ENCODE peak calls at places on chromosomes 3 and 15, in four cellular contexts. One of them, this sample, is unnamed.

GRCh38 chr3:159077860-159078259 is 276.0 kb downstream of the MFSD1 start:
- DNase-seq in fibroblast of pulmonary artery: peak
- DNase-seq in cardiac muscle cell: peak
- DNase-seq in astrocyte of the spinal cord: peak
- DNase-seq in this sample: peak

GRCh38 chr3:141686477-141687280 is 51.4 kb upstream of the RNF7 start:
- DNase-seq in fibroblast of pulmonary artery: peak
- DNase-seq in cardiac muscle cell: peak
- DNase-seq in astrocyte of the spinal cord: peak
- DNase-seq in this sample: peak

GRCh38 chr3:120469440-120470415 is 18.9 kb upstream of the FSTL1 start:
- DNase-seq in fibroblast of pulmonary artery: peak
- DNase-seq in cardiac muscle cell: peak
- DNase-seq in astrocyte of the spinal cord: peak
- DNase-seq in this sample: peak

GRCh38 chr3:63631670-63632069 is 20.8 kb upstream of the SNTN start:
- DNase-seq in fibroblast of pulmonary artery: no peak
- DNase-seq in cardiac muscle cell: no peak
- DNase-seq in astrocyte of the spinal cord: no peak
- DNase-seq in this sample: no peak

GRCh38 chr15:74156678-74157411 is 16.7 kb upstream of the ISLR start:
- DNase-seq in fibroblast of pulmonary artery: peak
- DNase-seq in cardiac muscle cell: peak
- DNase-seq in astrocyte of the spinal cord: peak
- DNase-seq in this sample: no peak

GRCh38 chr15:101162701-101163483 is 89.0 kb downstream of the CHSY1 start:
- DNase-seq in fibroblast of pulmonary artery: peak
- DNase-seq in cardiac muscle cell: peak
- DNase-seq in astrocyte of the spinal cord: no peak
- DNase-seq in this sample: no peak

GRCh38 chr15:33735637-33736247 is 232.6 kb upstream of the CHRM5 start:
- DNase-seq in fibroblast of pulmonary artery: peak
- DNase-seq in cardiac muscle cell: peak
- DNase-seq in astrocyte of the spinal cord: peak
- DNase-seq in this sample: peak

GRCh38 chr3:174287601-174288180 is 571.4 kb upstream of the NAALADL2 start:
- DNase-seq in fibroblast of pulmonary artery: no peak
- DNase-seq in cardiac muscle cell: no peak
- DNase-seq in astrocyte of the spinal cord: no peak
- DNase-seq in this sample: no peak

GRCh38 chr3:47772788-47773187 is 8.9 kb downstream of the SMARCC1 start:
- DNase-seq in fibroblast of pulmonary artery: no peak
- DNase-seq in cardiac muscle cell: no peak
- DNase-seq in astrocyte of the spinal cord: no peak
- DNase-seq in this sample: no peak

GRCh38 chr3:120344349-120344748 is 4.8 kb downstream of the LRRC58 start:
- DNase-seq in fibroblast of pulmonary artery: peak
- DNase-seq in cardiac muscle cell: peak
- DNase-seq in astrocyte of the spinal cord: peak
- DNase-seq in this sample: no peak

GRCh38 chr3:193963808-193964516 is 172.0 kb upstream of the HES1 start:
- DNase-seq in fibroblast of pulmonary artery: no peak
- DNase-seq in cardiac muscle cell: no peak
- DNase-seq in astrocyte of the spinal cord: no peak
- DNase-seq in this sample: no peak

GRCh38 chr3:8629151-8630021 is 15.2 kb downstream of the SSUH2 start:
- DNase-seq in fibroblast of pulmonary artery: peak
- DNase-seq in cardiac muscle cell: peak
- DNase-seq in astrocyte of the spinal cord: peak
- DNase-seq in this sample: peak

GRCh38 chr15:41557673-41558399 is 1.2 kb upstream of the TYRO3 start:
- DNase-seq in fibroblast of pulmonary artery: peak
- DNase-seq in cardiac muscle cell: peak
- DNase-seq in astrocyte of the spinal cord: peak
- DNase-seq in this sample: peak

GRCh38 chr3:112358311-112358780 is 25.4 kb downstream of the CD200 start:
- DNase-seq in fibroblast of pulmonary artery: no peak
- DNase-seq in cardiac muscle cell: no peak
- DNase-seq in astrocyte of the spinal cord: no peak
- DNase-seq in this sample: no peak

GRCh38 chr3:49900491-49901153 is 3.1 kb downstream of the MST1R start:
- DNase-seq in fibroblast of pulmonary artery: peak
- DNase-seq in cardiac muscle cell: no peak
- DNase-seq in astrocyte of the spinal cord: peak
- DNase-seq in this sample: no peak

GRCh38 chr3:49899815-49900214 is 3.9 kb downstream of the MST1R start:
- DNase-seq in fibroblast of pulmonary artery: peak
- DNase-seq in cardiac muscle cell: peak
- DNase-seq in astrocyte of the spinal cord: no peak
- DNase-seq in this sample: peak

GRCh38 chr3:49901351-49902339 is 2.0 kb downstream of the MST1R start:
- DNase-seq in fibroblast of pulmonary artery: no peak
- DNase-seq in cardiac muscle cell: no peak
- DNase-seq in astrocyte of the spinal cord: no peak
- DNase-seq in this sample: no peak

GRCh38 chr3:49903451-49904424 is at the start of gene MST1R:
- DNase-seq in fibroblast of pulmonary artery: peak
- DNase-seq in cardiac muscle cell: peak
- DNase-seq in astrocyte of the spinal cord: no peak
- DNase-seq in this sample: no peak

DNA sequence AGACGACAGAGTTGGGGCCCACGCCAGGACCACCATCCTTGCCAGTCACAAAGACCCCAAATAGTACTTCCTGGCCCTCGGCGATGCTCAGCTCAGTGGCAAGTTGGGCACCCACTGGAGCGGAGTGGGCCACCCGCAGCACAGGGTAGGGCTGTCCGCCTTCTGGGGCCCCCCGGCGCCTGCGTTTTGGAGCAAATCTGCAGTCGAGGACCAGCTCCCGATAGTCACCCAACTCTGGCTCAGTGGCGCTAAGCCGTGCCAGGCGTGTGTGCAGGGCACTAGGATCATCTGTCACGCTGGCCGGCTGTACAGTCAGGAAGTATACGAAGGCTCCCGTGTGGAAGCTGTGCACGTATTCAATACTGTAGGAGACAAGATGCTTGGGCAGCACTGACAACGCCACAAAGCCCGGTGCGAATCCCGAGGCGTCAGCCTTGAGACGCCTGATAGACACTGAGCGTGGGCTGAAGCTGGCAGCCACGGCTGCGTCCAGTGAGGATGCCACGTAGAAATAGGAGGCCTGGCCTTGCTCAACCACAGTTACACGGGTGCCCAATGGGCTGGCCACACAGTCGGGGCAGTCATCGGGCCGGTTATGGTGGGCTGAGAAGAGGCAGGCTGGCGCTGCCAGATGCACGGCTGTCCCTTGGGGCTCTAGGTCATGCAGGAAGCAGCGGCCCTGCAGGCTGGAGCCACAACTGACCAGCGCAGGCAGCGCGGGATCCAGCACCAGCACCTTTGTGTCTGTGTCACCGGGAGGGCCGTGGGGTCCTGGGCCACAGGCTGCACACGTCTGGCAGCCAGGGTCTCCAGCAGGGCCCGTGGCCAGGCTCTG is 945 bp downstream of the MST1R start:
- DNase-seq in fibroblast of pulmonary artery: no peak
- DNase-seq in cardiac muscle cell: no peak
- DNase-seq in astrocyte of the spinal cord: no peak
- DNase-seq in this sample: no peak
- H3K4me3 ChIP-seq in fibroblast of pulmonary artery: no peak
- H3K4me3 ChIP-seq in cardiac muscle cell: no peak
- H3K4me3 ChIP-seq in astrocyte of the spinal cord: no peak
- H3K4me3 ChIP-seq in this sample: no peak

DNA sequence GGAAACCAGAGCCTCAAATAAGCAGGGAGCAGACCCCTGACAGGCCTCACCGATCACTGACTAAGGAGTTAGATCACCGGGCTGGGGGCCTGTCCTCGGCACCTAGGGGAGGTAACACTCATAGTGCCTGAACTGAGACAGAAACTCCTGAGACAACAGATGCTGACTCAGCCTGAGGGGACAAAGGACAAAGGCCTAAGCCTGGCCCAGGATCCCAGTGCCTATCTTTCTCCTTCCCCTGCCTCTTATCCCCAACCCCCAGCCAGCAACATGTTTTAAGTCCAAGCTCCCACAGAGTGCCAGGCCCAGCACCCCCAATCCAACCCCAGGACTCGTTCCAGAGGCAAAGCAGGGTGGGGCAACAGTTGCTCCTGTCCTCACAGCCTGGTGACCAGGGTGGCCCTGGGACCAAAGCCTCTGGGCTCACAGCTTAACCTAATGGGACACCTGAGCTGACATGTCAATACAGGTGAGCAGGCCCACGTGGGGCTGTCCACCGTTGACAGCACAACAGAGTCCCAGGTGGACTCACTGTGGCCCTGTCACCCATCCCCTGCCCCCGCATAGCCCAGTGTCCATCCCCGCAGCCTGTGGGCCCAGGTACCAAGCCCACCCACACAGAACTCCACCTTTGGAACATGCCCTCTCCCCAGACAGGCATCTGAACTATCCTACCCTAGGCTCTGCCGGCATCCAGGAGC is 37.4 kb downstream of the ADCY5 start:
- DNase-seq in fibroblast of pulmonary artery: no peak
- DNase-seq in cardiac muscle cell: no peak
- DNase-seq in astrocyte of the spinal cord: no peak
- DNase-seq in this sample: no peak
- H3K4me3 ChIP-seq in fibroblast of pulmonary artery: no peak
- H3K4me3 ChIP-seq in cardiac muscle cell: no peak
- H3K4me3 ChIP-seq in astrocyte of the spinal cord: no peak
- H3K4me3 ChIP-seq in this sample: no peak

DNA sequence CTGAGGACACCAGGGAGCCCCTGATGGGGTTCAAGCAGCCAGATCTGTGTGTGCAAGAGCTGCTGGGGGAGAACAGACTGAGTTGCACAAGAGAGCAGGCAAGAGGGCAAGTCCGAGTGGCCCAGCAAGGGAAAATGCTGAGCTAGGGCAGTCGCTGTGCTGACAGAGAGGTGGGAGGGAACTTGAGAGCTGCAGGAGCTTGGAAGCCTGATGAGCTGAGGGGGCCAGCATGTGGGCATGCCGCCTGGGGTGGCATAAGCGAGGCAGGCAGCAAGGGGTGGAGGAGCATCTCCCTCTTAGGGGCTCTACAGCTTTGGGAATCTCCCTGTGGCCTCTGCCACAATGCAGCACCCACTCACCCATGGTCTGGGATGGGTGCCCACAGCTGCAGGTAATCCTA is 4.7 kb upstream of the CORO2B start:
- DNase-seq in fibroblast of pulmonary artery: no peak
- DNase-seq in cardiac muscle cell: no peak
- DNase-seq in astrocyte of the spinal cord: no peak
- DNase-seq in this sample: no peak
- H3K4me3 ChIP-seq in fibroblast of pulmonary artery: no peak
- H3K4me3 ChIP-seq in cardiac muscle cell: no peak
- H3K4me3 ChIP-seq in astrocyte of the spinal cord: no peak
- H3K4me3 ChIP-seq in this sample: no peak

GRCh38 chr3:88030200-88030599 is 28.6 kb downstream of the CGGBP1 start:
- DNase-seq in fibroblast of pulmonary artery: no peak
- DNase-seq in cardiac muscle cell: no peak
- DNase-seq in astrocyte of the spinal cord: no peak
- DNase-seq in this sample: no peak
- H3K4me3 ChIP-seq in fibroblast of pulmonary artery: no peak
- H3K4me3 ChIP-seq in cardiac muscle cell: no peak
- H3K4me3 ChIP-seq in astrocyte of the spinal cord: no peak
- H3K4me3 ChIP-seq in this sample: no peak

GRCh38 chr3:134313839-134314587 is 60.2 kb downstream of the AMOTL2 start:
- DNase-seq in fibroblast of pulmonary artery: no peak
- DNase-seq in cardiac muscle cell: no peak
- DNase-seq in astrocyte of the spinal cord: no peak
- DNase-seq in this sample: no peak

GRCh38 chr3:134312873-134313838 is 61.1 kb downstream of the AMOTL2 start:
- DNase-seq in fibroblast of pulmonary artery: peak
- DNase-seq in cardiac muscle cell: peak
- DNase-seq in astrocyte of the spinal cord: peak
- DNase-seq in this sample: no peak

GRCh38 chr3:134311693-134312071 is 61.0 kb upstream of the RYK start:
- DNase-seq in fibroblast of pulmonary artery: no peak
- DNase-seq in cardiac muscle cell: no peak
- DNase-seq in astrocyte of the spinal cord: no peak
- DNase-seq in this sample: no peak

GRCh38 chr3:134311265-134311664 is 60.6 kb upstream of the RYK start:
- DNase-seq in fibroblast of pulmonary artery: no peak
- DNase-seq in cardiac muscle cell: no peak
- DNase-seq in astrocyte of the spinal cord: peak
- DNase-seq in this sample: no peak

DNA sequence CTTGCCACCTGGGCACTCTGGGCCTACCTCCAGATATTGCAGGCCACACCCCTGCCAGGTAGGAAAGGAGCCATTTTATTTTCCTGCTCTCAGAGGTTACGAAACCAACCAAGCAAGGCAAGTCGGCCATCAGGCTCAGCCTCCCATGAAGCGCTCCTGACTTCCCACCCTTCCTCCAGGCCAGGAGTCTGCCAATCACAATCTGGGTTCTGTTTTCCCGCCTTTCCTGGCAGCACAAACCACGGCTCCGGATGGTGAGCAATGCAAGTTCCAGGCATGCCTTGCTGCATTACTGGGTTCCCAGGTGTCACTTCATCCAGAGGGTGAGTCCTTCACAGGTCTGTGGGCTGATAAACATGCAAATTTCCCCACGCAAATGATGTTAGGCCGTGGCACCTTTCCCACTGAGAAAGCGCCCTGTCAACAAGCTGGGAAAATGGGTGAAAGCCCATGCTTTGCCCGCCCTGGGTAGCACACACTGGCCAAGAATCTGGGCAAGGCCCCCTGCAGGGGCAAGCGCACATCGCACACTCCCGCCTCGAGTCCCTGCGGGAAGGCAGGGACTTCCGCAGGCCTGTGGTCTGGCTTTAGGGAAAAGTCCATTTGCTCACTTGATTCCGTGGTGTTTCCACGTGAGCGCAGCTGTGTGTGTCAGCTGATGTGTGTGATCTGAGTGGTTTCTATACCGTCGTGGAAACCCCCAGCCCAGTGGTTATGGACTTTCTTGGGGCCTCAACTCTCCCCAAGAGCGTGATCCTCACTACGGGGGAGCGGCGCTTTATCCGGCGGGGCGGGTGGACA is 61.6 kb upstream of the RYK start:
- DNase-seq in fibroblast of pulmonary artery: no peak
- DNase-seq in cardiac muscle cell: peak
- DNase-seq in astrocyte of the spinal cord: peak
- DNase-seq in this sample: no peak
- H3K4me3 ChIP-seq in fibroblast of pulmonary artery: no peak
- H3K4me3 ChIP-seq in cardiac muscle cell: no peak
- H3K4me3 ChIP-seq in astrocyte of the spinal cord: no peak
- H3K4me3 ChIP-seq in this sample: no peak

This sample was measured in A673.